ENCODE peak calls at places on chromosomes 4 and X, in four cellular contexts. Y is adrenal gland, F is A549, S is uterus. Z is an unnamed sample.
A peak's percentile ranks its signal among the peaks of the same experiment; 100 is the strongest.

GRCh38 chr4:127138586-127138985 is 494.2 kb upstream of the INTU start:
- DNase-seq in Y (no peak), F (no peak), S (no peak), Z (no peak)

GRCh38 chrX:147537172-147537571 is 374.5 kb upstream of the FMR1 start:
- DNase-seq in Y (peak; percentile 49), F (no peak), S (no peak), Z (no peak)

GRCh38 chr4:172099376-172099775 is 286.2 kb downstream of the GALNTL6 start:
- DNase-seq in Y (no peak), F (no peak), S (no peak), Z (no peak)

GRCh38 chrX:119692241-119693031 is 532 bp downstream of the SEPTIN6 start:
- DNase-seq in Y (peak; percentile 66), F (peak; percentile 37), S (no peak), Z (no peak)

GRCh38 chr4:61195064-61195463 is 5.1 kb upstream of the ADGRL3 start:
- DNase-seq in Y (no peak), F (no peak), S (no peak), Z (no peak)

GRCh38 chr4:8316251-8316771 is 46.8 kb downstream of the HTRA3 start:
- DNase-seq in Y (peak; percentile 14), F (no peak), S (no peak), Z (no peak)

GRCh38 chr4:26803462-26803861 is 57.2 kb upstream of the STIM2 start:
- DNase-seq in Y (no peak), F (no peak), S (no peak), Z (no peak)

GRCh38 chrX:153667281-153667831 is 6.3 kb downstream of the PNCK start:
- DNase-seq in Y (no peak), F (no peak), S (no peak), Z (no peak)

GRCh38 chr4:14035076-14035475 is 407.6 kb upstream of the BOD1L1 start:
- DNase-seq in Y (no peak), F (no peak), S (no peak), Z (no peak)

GRCh38 chr4:94413085-94413685 is 38.6 kb upstream of the PDLIM5 start:
- DNase-seq in Y (no peak), F (no peak), S (no peak), Z (no peak)

GRCh38 chr4:8241895-8242696 is 27.5 kb upstream of the HTRA3 start:
- DNase-seq in Y (peak; percentile 82), F (peak; percentile 73), S (peak; percentile 87), Z (peak; percentile 84)

GRCh38 chrX:24982306-24982965 is 33.3 kb downstream of the ARX start:
- DNase-seq in Y (no peak), F (no peak), S (no peak), Z (no peak)

GRCh38 chrX:104370089-104370488 is 115.4 kb upstream of the ESX1 start:
- DNase-seq in Y (no peak), F (peak; percentile 28), S (no peak), Z (no peak)

GRCh38 chr4:8905773-8906667 is 34.4 kb upstream of the HMX1 start:
- DNase-seq in Y (no peak), F (no peak), S (peak; percentile 6), Z (no peak)

GRCh38 chr4:12636191-12636590 is 847.9 kb downstream of the RAB28 start:
- DNase-seq in Y (no peak), F (no peak), S (no peak), Z (no peak)
- H3K4me3 ChIP-seq in Y (no peak overlapping the region), F (no peak overlapping the region), S (no peak overlapping the region), Z (no peak overlapping the region)

DNA sequence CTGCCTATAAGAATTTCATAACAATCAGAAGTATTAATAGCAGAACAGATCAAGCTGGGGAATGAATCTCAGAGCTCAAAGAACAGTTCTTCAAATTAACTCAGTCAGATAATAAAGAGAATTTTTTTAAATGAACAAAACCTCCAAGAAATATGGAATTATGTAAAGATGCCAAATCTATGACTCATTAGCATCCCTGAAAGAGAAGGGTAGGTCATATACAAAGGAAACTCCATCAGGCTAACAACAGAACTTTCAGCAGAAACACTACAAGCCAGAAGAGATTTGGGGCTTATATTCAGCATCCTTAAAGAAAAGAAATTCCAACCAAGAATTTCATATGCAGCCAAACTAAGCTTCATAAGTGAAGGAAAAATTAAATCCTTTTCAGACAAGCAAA is 28.6 kb downstream of the CBR4 start:
- DNase-seq in Y (no peak), F (no peak), S (no peak), Z (no peak)
- H3K4me3 ChIP-seq in Y (no peak overlapping the region), F (no peak overlapping the region), S (no peak overlapping the region), Z (no peak overlapping the region)

DNA sequence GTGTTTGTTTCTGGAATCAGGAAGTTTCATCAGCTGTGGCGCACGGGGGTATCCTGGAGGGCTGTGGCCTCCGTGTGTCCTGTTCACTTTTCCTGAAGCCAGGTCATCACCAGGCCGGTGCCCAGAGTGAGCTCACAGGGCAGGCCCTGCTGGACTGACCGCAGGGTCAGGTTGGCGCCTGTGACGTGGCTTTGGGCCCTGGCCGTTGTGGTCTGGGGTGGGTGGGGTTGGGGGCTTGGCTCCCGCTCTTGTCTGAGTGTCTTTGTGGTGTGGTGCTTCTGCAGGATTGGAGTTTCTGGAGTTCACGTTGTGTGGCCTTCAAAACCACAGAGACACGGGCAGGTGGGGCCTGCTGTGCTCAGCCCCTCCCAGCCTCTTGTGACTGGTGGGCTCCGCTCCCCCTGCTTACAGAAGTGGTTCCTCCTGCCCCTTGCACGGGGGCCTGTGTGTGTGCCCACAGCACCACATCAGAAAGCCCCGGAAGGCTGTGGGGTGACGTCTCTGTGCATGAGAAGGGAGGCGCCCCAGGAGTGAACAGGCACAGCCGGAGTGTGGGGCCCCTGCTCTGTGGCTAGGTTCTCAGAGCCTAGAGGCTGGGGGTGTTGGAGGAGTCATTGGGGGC is 9.5 kb downstream of the RGS12 start:
- DNase-seq in Y (peak; percentile 55), F (no peak), S (peak; percentile 40), Z (no peak)
- H3K4me3 ChIP-seq in Y (no peak overlapping the region), F (no peak overlapping the region), S (no peak overlapping the region), Z (no peak overlapping the region)

DNA sequence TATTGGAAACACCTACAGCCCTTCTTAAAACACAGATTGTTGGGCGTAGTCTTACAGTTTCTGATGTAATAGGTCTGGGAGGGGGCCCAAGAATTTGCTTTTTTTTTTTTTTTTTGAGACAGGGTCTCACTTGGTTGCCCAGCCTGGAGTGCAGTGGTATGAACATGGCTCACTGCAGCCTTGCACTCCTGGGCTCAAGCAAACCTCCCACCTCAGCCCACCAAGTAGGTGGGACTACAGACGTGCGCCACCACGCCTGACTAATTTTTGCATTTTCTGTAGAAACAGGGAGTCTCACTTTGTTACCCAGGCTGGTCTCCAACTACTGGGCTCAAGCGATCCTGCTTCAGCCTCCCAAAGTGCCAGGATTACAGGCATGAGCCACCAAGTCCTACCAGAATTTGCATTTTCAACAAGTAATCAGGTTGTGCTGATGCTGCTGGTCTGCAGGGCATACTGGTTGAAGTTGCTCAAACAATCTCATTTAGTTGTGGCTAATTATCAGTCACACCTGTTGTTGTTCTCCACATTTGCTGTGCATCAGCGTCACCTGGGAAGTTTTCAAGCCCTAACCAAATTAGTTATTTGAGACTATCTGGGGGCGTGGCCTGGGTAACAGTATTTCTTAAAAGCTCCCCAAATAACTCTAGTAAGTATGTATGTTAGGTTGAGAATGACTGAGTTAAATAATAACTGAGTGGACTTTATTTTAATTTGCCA is 13.9 kb downstream of the TMEM154 start:
- DNase-seq in Y (no peak), F (no peak), S (no peak), Z (no peak)
- H3K4me3 ChIP-seq in Y (no peak overlapping the region), F (no peak overlapping the region), S (no peak overlapping the region), Z (no peak overlapping the region)

DNA sequence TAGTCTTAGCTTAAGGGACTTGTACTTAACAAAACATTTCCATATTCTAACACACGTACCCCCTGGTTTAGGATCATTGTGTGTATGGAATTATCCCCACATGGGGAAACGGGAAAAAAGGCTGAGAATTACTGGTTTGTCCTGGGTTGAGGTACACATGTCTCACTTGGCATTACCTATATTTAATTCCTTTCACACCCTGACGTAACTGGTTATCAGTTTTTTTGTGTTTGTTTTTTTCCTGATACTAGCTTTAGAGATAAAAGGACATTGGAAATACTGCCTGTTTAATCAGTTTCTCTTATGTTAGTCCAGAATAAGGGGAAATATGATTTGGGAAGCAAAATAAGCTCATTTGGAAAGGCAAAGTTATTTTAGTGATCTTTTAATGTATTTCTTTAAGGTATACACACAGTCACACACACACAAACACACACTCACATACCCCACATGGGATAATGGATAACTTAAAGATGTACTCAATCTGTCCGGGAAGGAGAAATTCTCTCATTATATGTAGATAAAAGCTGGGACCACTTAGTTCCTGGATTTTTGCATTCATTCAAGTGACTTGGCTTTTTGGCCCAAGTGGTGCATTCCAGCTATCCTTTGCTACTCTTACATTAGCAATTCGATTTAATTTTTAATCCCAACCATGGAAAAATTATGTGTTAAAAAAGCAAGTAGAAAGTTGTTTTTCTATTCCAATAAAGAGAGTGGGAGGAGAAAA is 13.0 kb downstream of the SEPTIN11 start:
- DNase-seq in Y (no peak), F (no peak), S (no peak), Z (no peak)
- H3K4me3 ChIP-seq in Y (no peak overlapping the region), F (no peak overlapping the region), S (no peak overlapping the region), Z (no peak overlapping the region)

GRCh38 chrX:53261573-53261972 is 19.8 kb downstream of the IQSEC2 start:
- DNase-seq in Y (no peak), F (no peak), S (no peak), Z (no peak)

GRCh38 chrX:53263597-53264094 is 17.7 kb downstream of the IQSEC2 start:
- DNase-seq in Y (peak; percentile 76), F (peak; percentile 81), S (no peak), Z (no peak)

GRCh38 chrX:53260836-53261235 is 20.5 kb downstream of the IQSEC2 start:
- DNase-seq in Y (no peak), F (no peak), S (no peak), Z (no peak)

GRCh38 chrX:53262918-53263394 is 18.4 kb downstream of the IQSEC2 start:
- DNase-seq in Y (peak; percentile 20), F (peak; percentile 78), S (no peak), Z (no peak)

DNA sequence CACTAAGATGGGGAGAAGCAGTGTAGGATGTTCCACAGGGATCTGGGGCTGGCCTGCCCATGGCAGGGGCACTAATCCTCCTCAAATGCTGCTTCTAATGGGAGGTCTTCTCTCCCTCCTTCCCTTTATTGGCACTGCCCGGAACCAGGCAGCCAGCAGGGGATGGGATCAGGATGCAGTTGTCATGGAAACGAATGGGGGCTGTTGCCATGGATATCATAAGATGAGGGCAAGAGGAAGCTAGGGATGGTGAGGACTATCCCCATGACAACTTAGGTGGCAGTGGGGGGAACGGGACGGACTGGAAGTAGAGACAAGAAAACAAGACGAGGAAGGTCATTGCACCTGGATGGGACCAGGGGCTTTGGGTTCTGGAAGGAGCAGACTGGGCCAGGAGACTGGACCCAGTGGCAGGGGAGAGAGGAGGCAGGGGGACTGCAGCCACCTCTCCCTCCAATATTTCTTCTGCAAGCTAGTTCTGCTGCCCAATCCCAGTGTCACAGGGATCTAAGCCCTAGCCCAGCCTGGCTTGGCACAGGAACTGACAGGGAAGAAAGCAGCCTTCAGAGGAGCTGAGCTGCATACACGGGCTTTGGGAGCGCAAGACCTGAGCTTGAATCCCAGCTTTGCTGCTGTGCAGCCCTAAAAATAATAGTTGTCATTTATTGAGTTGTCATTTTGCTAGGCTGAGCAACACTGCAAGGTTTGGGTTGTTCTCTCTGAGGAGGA is 19.0 kb downstream of the IQSEC2 start:
- DNase-seq in Y (peak; percentile 8), F (no peak), S (no peak), Z (no peak)
- H3K4me3 ChIP-seq in Y (no peak overlapping the region), F (no peak overlapping the region), S (no peak overlapping the region), Z (no peak overlapping the region)

DNA sequence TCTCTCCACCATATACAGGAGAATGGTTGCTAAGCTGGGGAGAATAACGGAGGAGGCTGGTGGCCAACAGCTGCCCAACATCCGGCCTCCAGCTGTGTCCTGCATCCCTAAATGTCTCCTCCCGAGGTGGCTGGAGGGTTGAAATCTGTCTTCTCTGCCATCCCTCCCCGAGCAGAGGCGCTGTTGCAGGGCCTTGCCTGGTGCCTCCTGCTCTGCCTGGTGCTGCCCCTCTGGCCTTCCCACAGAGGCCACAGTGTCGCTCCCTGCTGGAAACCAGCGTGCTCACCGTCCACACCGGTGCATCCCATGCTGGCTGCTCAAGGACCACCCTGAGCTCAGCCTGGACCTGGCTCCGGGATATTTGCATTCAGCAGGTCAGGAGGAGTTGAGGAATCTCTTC is 115.2 kb downstream of the ENPP6 start:
- DNase-seq in Y (no peak), F (no peak), S (no peak), Z (no peak)
- H3K4me3 ChIP-seq in Y (no peak overlapping the region), F (no peak overlapping the region), S (no peak overlapping the region), Z (no peak overlapping the region)